ENCODE peak calls at places on chromosomes 6 and 20, in four cellular contexts. F is fibroblast of lung, B is OCI-LY7, O is left ventricle myocardium inferior. A is an unnamed sample.

GRCh38 chr20:15528386-15529111 is 1044.7 kb downstream of the KIF16B start:
- DNase-seq in F (peak; percentile 13), B (no peak), O (no peak), A (no peak)

GRCh38 chr6:164097557-164098398 is 683.3 kb downstream of the QKI start:
- DNase-seq in F (peak; percentile 90), B (no peak), O (no peak), A (no peak)

GRCh38 chr6:130765181-130765727 is 62.0 kb upstream of the SMLR1 start:
- DNase-seq in F (no peak), B (no peak), O (no peak), A (no peak)

GRCh38 chr20:49661560-49662329 is 51.9 kb downstream of the B4GALT5 start:
- DNase-seq in F (no peak), B (no peak), O (no peak), A (no peak)

GRCh38 chr6:24446670-24447069 is 42.7 kb downstream of the GPLD1 start:
- DNase-seq in F (no peak), B (no peak), O (no peak), A (no peak)

GRCh38 chr6:24431045-24431451 is 28.3 kb downstream of the MRS2 start:
- DNase-seq in F (peak; percentile 34), B (peak; percentile 58), O (no peak), A (peak; percentile 28)

GRCh38 chr6:166419268-166419667 is 36.5 kb upstream of the MPC1 start:
- DNase-seq in F (peak; percentile 71), B (peak; percentile 47), O (no peak), A (no peak)

GRCh38 chr6:125871365-125871764 is 80.6 kb downstream of the NCOA7 start:
- DNase-seq in F (no peak), B (no peak), O (no peak), A (no peak)

GRCh38 chr20:59222239-59222981 is 58.8 kb downstream of the ZNF831 start:
- DNase-seq in F (peak; percentile 58), B (peak; percentile 63), O (peak; percentile 83), A (peak; percentile 8)

GRCh38 chr20:8021541-8022269 is 2.1 kb upstream of the TMX4 start:
- DNase-seq in F (no peak), B (no peak), O (peak; percentile 18), A (no peak)

GRCh38 chr6:42819803-42820508 is 38.1 kb downstream of the BICRAL start:
- DNase-seq in F (no peak), B (peak; percentile 41), O (no peak), A (no peak)
- TF ChIP-seq CTCF in F (peak; percentile 42), B (peak; percentile 51), O (peak; percentile 28), A (peak; percentile 18)

DNA sequence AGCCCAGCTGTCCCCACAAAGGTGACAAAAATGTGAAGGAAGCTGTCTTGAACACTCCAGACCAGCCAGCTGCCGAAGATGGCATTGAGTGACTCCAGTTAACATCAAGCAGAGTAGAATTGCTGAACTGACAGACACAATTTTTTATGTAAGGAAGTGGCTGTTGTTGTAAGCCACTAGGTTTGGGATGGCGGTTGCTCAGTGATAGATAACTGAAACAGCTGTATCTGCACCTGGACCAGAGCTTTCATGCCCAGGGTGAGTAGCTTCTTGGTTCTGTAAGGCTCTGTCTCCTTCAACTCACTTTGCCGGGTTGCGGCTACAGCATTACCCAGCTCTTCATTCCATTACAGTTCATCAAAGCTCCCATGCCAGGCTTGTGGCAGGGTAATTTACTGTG is 49.7 kb upstream of the DDR1 start:
- DNase-seq in F (no peak), B (peak; percentile 45), O (no peak), A (no peak)
- H3K4me3 ChIP-seq in F (no peak overlapping the region), B (no peak overlapping the region), O (no peak overlapping the region), A (no peak overlapping the region)

GRCh38 chr6:154661751-154662150 is 71.5 kb upstream of the SCAF8 start:
- DNase-seq in F (no peak), B (no peak), O (no peak), A (peak; percentile 17)
- TF ChIP-seq CTCF in F (no peak), B (no peak), O (no peak), A (peak; percentile 13)

GRCh38 chr6:11706186-11706585 is 72.4 kb downstream of the ADTRP start:
- DNase-seq in F (no peak), B (no peak), O (no peak), A (no peak)
- H3K4me3 ChIP-seq in F (no peak overlapping the region), B (no peak overlapping the region), O (no peak overlapping the region), A (no peak overlapping the region)

GRCh38 chr20:24523661-24524060 is 54.2 kb downstream of the SYNDIG1 start:
- DNase-seq in F (no peak), B (no peak), O (no peak), A (no peak)
- TF ChIP-seq CTCF in F (no peak), B (no peak), O (no peak), A (no peak)

GRCh38 chr20:36435799-36436541 is 105.3 kb upstream of the MYL9 start:
- DNase-seq in F (peak; percentile 44), B (peak; percentile 53), O (peak; percentile 71), A (no peak)
- H3K4me3 ChIP-seq in F (peak overlapping the region; percentile 24), B (no peak overlapping the region), O (peak overlapping the region; percentile 56), A (peak overlapping the region; percentile 27)

GRCh38 chr6:37381579-37381978 is 27.8 kb downstream of the RNF8 start:
- DNase-seq in F (peak; percentile 72), B (peak; percentile 83), O (no peak), A (peak; percentile 17)
- TF ChIP-seq CTCF in F (peak; percentile 58), B (peak; percentile 91), O (peak; percentile 70), A (peak; percentile 66)

GRCh38 chr20:63619086-63619485 is 7.8 kb downstream of the GMEB2 start:
- DNase-seq in F (no peak), B (no peak), O (no peak), A (no peak)
- H3K4me3 ChIP-seq in F (no peak overlapping the region), B (no peak overlapping the region), O (no peak overlapping the region), A (no peak overlapping the region)

DNA sequence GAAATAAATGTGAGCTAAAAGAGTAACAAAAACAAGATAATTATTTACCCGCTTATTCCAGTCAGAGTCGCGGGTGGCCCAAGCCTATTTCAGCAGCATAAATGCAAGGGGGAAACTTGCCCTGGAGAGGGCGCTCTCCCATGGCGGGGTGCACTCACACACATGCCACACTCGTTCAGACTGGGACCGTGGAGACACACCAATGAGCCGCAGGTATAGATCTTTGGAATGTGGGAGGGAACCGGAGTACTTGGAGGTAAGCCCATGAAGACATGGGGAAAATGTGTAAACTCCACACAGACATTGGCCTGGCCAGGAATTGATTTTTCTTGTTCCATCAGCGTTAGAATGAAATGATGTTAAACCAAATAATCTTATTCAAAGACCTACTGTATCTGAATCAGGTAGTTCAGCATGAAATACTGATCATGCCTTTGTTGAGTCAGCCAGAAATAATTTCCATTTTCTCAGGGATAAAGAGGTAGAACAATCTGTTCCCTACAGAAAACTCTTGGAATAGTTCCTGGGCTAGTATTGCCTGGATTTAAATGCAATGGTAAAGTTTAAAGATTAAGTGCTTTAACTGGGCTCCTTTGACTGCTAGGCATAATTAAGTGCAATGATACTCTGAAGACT is 191.5 kb downstream of the MCHR2 start:
- DNase-seq in F (no peak), B (no peak), O (no peak), A (no peak)
- TF ChIP-seq CTCF in F (no peak), B (peak; percentile 33), O (no peak), A (no peak)